ENCODE peak calls at places on chromosomes 3 and 15, in four cellular contexts. Q is left ventricle myocardium inferior, J is foreskin fibroblast, C is fibroblast of mammary gland. W is an unnamed sample.

GRCh38 chr3:34876997-34877396 is 762.3 kb upstream of the ARPP21 start:
- DNase-seq in Q (no peak), C (no peak), J (no peak), W (no peak)

GRCh38 chr3:195154793-195155535 is 116.0 kb downstream of the XXYLT1 start:
- DNase-seq in J (peak; percentile 92), Q (peak; percentile 92), C (peak; percentile 92), W (peak; percentile 98)

GRCh38 chr3:195863121-195864061 is 45.0 kb downstream of the TNK2 start:
- DNase-seq in J (peak; percentile 89), C (peak; percentile 87), Q (peak; percentile 89), W (peak; percentile 94)

GRCh38 chr3:177705976-177706866 is 508.9 kb upstream of the TBL1XR1 start:
- DNase-seq in C (no peak), J (no peak), Q (peak; percentile 70), W (peak; percentile 39)

GRCh38 chr3:62688050-62688449 is 187.2 kb downstream of the CADPS start:
- DNase-seq in J (peak; percentile 29), Q (no peak), C (peak; percentile 33), W (no peak)

GRCh38 chr15:83920115-83920514 is 266.2 kb downstream of the ADAMTSL3 start:
- DNase-seq in J (no peak), C (no peak), Q (no peak), W (no peak)

GRCh38 chr3:65550137-65550536 is 488.6 kb downstream of the MAGI1 start:
- DNase-seq in J (no peak), C (no peak), Q (no peak), W (no peak)

GRCh38 chr3:45143673-45144670 is 2.2 kb downstream of the CDCP1 start:
- DNase-seq in J (no peak), Q (no peak), C (no peak), W (peak; percentile 59)

GRCh38 chr15:73440571-73440970 is 2.4 kb upstream of the REC114 start:
- DNase-seq in C (no peak), J (no peak), Q (no peak), W (no peak)

GRCh38 chr3:152365766-152366593 is 97.3 kb downstream of the MBNL1 start:
- DNase-seq in Q (no peak), C (peak; percentile 73), J (peak; percentile 40), W (peak; percentile 54)

GRCh38 chr3:47897954-47898353 is 95.0 kb downstream of the DHX30 start:
- DNase-seq in C (no peak), J (no peak), Q (no peak), W (no peak)

GRCh38 chr15:27328616-27329015 is 357.6 kb downstream of the GABRG3 start:
- DNase-seq in C (no peak), Q (no peak), J (no peak), W (no peak)

GRCh38 chr3:50192689-50193141 is 1.3 kb downstream of the GNAT1 start:
- DNase-seq in J (peak; percentile 21), Q (peak; percentile 60), C (peak; percentile 50), W (peak; percentile 67)

GRCh38 chr3:50436063-50436674 is 67.3 kb downstream of the CACNA2D2 start:
- DNase-seq in J (peak; percentile 12), C (peak; percentile 28), Q (peak; percentile 67), W (peak; percentile 57)

GRCh38 chr3:16533928-16534913 is 20.7 kb upstream of the RFTN1 start:
- DNase-seq in Q (no peak), C (no peak), J (no peak), W (peak; percentile 41)

GRCh38 chr3:135238201-135238600 is 443.1 kb downstream of the EPHB1 start:
- DNase-seq in Q (no peak), C (no peak), J (no peak), W (no peak)

GRCh38 chr3:22951910-22952309 is 251.2 kb upstream of the UBE2E2 start:
- DNase-seq in C (no peak), J (no peak), Q (peak; percentile 30), W (no peak)

GRCh38 chr3:9201895-9202294 is 47.6 kb downstream of the SRGAP3 start:
- DNase-seq in C (no peak), J (no peak), Q (no peak), W (no peak)

GRCh38 chr3:25973111-25973510 is 183.2 kb downstream of the OXSM start:
- DNase-seq in Q (no peak), J (no peak), C (no peak), W (no peak)

GRCh38 chr3:150384517-150385212 is 23.4 kb upstream of the TSC22D2 start:
- DNase-seq in J (no peak), Q (no peak), C (peak; percentile 24), W (peak; percentile 87)

GRCh38 chr15:26115229-26115943 is 252.3 kb upstream of the ATP10A start:
- DNase-seq in Q (no peak), C (no peak), J (no peak), W (no peak)

GRCh38 chr3:129481783-129482332 is 41.8 kb downstream of the IFT122 start:
- DNase-seq in Q (peak; percentile 50), J (no peak), C (peak; percentile 75), W (peak; percentile 23)

GRCh38 chr3:75078290-75078689 is 463.8 kb upstream of the CNTN3 start:
- DNase-seq in J (no peak), C (no peak), Q (no peak), W (no peak)

GRCh38 chr15:91559066-91559465 is 294.4 kb upstream of the SLCO3A1 start:
- DNase-seq in J (no peak), Q (no peak), C (no peak), W (no peak)

GRCh38 chr15:44490628-44491027 is 46.3 kb upstream of the EIF3J start:
- DNase-seq in Q (no peak), C (peak; percentile 42), J (peak; percentile 40), W (no peak)

GRCh38 chr3:133833267-133833666 is 27.7 kb downstream of the SRPRB start:
- DNase-seq in Q (no peak), J (no peak), C (no peak), W (no peak)

GRCh38 chr15:27854601-27855000 is 244.5 kb downstream of the OCA2 start:
- DNase-seq in Q (no peak), J (no peak), C (no peak), W (no peak)

GRCh38 chr3:62044874-62045273 is 328.5 kb downstream of the FEZF2 start:
- DNase-seq in C (no peak), J (no peak), Q (no peak), W (no peak)

GRCh38 chr3:51718547-51719412 is 11.9 kb downstream of the GRM2 start:
- DNase-seq in J (peak; percentile 23), C (peak; percentile 55), Q (peak; percentile 49), W (peak; percentile 54)

GRCh38 chr3:105085506-105085905 is 281.2 kb upstream of the ALCAM start:
- DNase-seq in Q (no peak), C (no peak), J (no peak), W (no peak)

GRCh38 chr15:50907866-50908208 is 646 bp upstream of the AP4E1 start:
- DNase-seq in Q (no peak), C (peak; percentile 39), J (peak; percentile 20), W (peak; percentile 41)

GRCh38 chr3:33438871-33439270 is 1.3 kb downstream of the UBP1 start:
- DNase-seq in J (no peak), Q (no peak), C (peak; percentile 40), W (peak; percentile 27)

GRCh38 chr15:29871401-29871800 is 49.1 kb upstream of the TJP1 start:
- DNase-seq in C (no peak), Q (peak; percentile 65), J (no peak), W (no peak)

DNA sequence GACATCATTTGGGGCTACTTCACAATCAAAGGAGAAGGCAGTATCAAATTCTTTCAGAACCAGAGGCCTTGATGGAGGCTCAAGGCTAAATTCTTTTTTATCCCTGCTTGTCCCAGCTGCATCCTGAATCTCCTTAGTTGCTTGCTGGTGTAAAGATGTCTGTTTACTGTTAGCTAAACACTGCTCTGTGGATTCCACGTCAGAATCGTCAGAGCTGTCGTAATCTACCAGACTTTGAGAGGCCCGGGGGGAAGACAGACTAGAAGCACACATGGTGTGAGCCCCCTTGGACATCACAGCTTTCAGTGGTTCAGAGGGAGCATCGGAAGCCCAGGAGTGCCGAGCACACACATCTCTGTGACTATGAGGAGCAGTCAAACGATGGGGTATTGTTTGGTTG is 32.6 kb downstream of the LINS1 start:
- DNase-seq in Q (no peak), J (no peak), C (no peak), W (no peak)
- H3K4me3 ChIP-seq in Q (no peak overlapping the region), J (no peak overlapping the region), C (no peak overlapping the region), W (no peak overlapping the region)

DNA sequence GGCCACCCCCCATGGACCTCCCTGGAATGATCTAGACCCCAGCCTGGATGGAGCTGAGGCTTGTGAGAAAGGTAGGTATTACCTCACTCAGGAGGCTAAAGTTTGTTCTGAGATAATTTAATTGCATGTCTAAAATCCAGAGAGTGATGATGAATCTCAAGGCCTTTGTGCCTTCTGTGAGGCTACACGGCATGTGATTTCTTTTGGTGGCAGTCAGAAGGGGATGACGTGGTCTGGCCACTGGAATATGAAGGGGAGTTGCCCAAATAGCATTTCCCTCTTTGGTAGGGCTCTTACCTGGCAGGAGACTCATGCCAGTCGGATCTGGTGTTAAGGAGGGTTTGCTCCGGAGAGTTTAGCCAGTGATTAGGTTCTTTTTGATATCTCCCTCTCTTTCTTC is 2.5 kb downstream of the BAHD1 start:
- DNase-seq in J (no peak), C (no peak), Q (no peak), W (no peak)
- H3K4me3 ChIP-seq in J (no peak overlapping the region), C (no peak overlapping the region), Q (no peak overlapping the region), W (peak overlapping the region; percentile 14)

GRCh38 chr15:89358435-89358754 is 23.8 kb upstream of the POLG start:
- DNase-seq in J (no peak), C (no peak), Q (no peak), W (no peak)
- H3K4me3 ChIP-seq in J (peak overlapping the region; percentile 34), C (no peak overlapping the region), Q (peak overlapping the region; percentile 64), W (no peak overlapping the region)

GRCh38 chr15:97959738-97960363 is 652 bp upstream of the ARRDC4 start:
- DNase-seq in J (no peak), Q (no peak), C (no peak), W (no peak)
- H3K4me3 ChIP-seq in J (peak overlapping the region; percentile 47), Q (peak overlapping the region; percentile 87), C (peak overlapping the region; percentile 50), W (peak overlapping the region; percentile 40)

DNA sequence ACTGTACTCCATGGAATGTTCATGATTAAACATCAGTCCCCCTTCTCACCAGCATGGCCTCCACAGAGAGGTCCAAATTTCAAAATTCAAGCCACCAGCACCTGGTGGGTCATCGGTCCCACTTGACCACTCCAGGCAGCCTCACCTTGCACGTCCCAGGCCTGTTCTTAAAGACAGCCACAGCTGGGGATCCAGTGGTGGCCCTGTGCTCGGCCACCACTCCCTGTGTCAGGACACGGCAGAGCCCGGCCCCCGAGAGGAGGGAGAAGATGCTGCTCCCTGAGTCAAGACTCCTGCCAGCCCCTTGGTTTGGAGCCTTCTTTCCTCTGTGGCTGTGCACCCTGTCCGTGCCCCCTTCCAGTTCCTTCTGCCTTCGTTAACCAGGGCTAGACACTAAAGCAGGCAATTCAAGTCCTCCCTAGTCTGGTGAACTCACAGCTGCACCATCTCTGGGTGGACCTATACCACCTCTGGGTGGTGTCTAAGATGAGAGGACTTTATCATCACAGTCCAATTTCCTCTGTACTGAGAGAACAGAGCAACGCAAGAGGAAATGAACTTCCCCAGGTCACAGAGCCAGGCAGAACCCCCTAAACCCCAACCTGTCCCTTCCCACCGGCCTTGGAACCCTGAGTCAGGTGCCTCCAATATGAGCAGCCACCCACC is 97.1 kb downstream of the MEGF11 start:
- DNase-seq in C (no peak), J (no peak), Q (no peak), W (no peak)
- H3K4me3 ChIP-seq in C (no peak overlapping the region), J (no peak overlapping the region), Q (no peak overlapping the region), W (no peak overlapping the region)

W was measured in choroid plexus epithelial cell.